ENCODE peak calls at places on chromosomes 5 and 9, in four cellular contexts. One of them, this sample, is unnamed. For H3K27me3, the result is how much of the 10 kb centered on the place peaks cover.

GRCh38 chr9:5651246-5651645 is 22.3 kb downstream of the RIC1 start:
- DNase-seq in CD4-positive, alpha-beta T cell: no peak
- DNase-seq in adrenal gland: no peak
- DNase-seq in ovary: no peak
- DNase-seq in this sample: no peak

GRCh38 chr9:13427587-13427986 is 148.1 kb upstream of the MPDZ start:
- DNase-seq in CD4-positive, alpha-beta T cell: no peak
- DNase-seq in adrenal gland: no peak
- DNase-seq in ovary: no peak
- DNase-seq in this sample: no peak

GRCh38 chr5:64210866-64211265 is 45.2 kb downstream of the RNF180 start:
- DNase-seq in ovary: no peak
- DNase-seq in CD4-positive, alpha-beta T cell: no peak
- DNase-seq in adrenal gland: peak
- DNase-seq in this sample: no peak

GRCh38 chr5:151219789-151220188 is 4.1 kb downstream of the CCDC69 start:
- DNase-seq in ovary: no peak
- DNase-seq in adrenal gland: no peak
- DNase-seq in CD4-positive, alpha-beta T cell: no peak
- DNase-seq in this sample: no peak

GRCh38 chr5:17186271-17186670 is 31.2 kb upstream of the BASP1 start:
- DNase-seq in ovary: no peak
- DNase-seq in adrenal gland: no peak
- DNase-seq in CD4-positive, alpha-beta T cell: no peak
- DNase-seq in this sample: no peak

GRCh38 chr9:71806916-71807315 is 38.6 kb upstream of the CEMIP2 start:
- DNase-seq in ovary: peak
- DNase-seq in CD4-positive, alpha-beta T cell: peak
- DNase-seq in adrenal gland: peak
- DNase-seq in this sample: peak

GRCh38 chr5:167802755-167803431 is 488.6 kb upstream of the WWC1 start:
- DNase-seq in CD4-positive, alpha-beta T cell: no peak
- DNase-seq in adrenal gland: no peak
- DNase-seq in ovary: no peak
- DNase-seq in this sample: peak

GRCh38 chr5:140134277-140134935 is 8.7 kb downstream of the IGIP start:
- DNase-seq in ovary: no peak
- DNase-seq in CD4-positive, alpha-beta T cell: no peak
- DNase-seq in adrenal gland: no peak
- DNase-seq in this sample: no peak

GRCh38 chr9:110777201-110777842 is 108.7 kb downstream of the MUSK start:
- DNase-seq in ovary: no peak
- DNase-seq in adrenal gland: no peak
- DNase-seq in CD4-positive, alpha-beta T cell: no peak
- DNase-seq in this sample: no peak

GRCh38 chr5:81850932-81851331 is 100.0 kb upstream of the SSBP2 start:
- DNase-seq in ovary: no peak
- DNase-seq in CD4-positive, alpha-beta T cell: no peak
- DNase-seq in adrenal gland: no peak
- DNase-seq in this sample: no peak

GRCh38 chr9:37727002-37727401 is 26.6 kb upstream of the TRMT10B start:
- DNase-seq in CD4-positive, alpha-beta T cell: no peak
- DNase-seq in adrenal gland: no peak
- DNase-seq in ovary: no peak
- DNase-seq in this sample: no peak

GRCh38 chr5:968953-969352 is 39.6 kb upstream of the NKD2 start:
- DNase-seq in ovary: no peak
- DNase-seq in CD4-positive, alpha-beta T cell: no peak
- DNase-seq in adrenal gland: no peak
- DNase-seq in this sample: no peak

GRCh38 chr5:40405230-40405629 is 274.5 kb upstream of the PTGER4 start:
- DNase-seq in CD4-positive, alpha-beta T cell: no peak
- DNase-seq in adrenal gland: no peak
- DNase-seq in ovary: no peak
- DNase-seq in this sample: no peak

GRCh38 chr5:40404613-40405012 is 275.1 kb upstream of the PTGER4 start:
- DNase-seq in ovary: no peak
- DNase-seq in adrenal gland: no peak
- DNase-seq in CD4-positive, alpha-beta T cell: no peak
- DNase-seq in this sample: no peak

GRCh38 chr5:40406426-40407211 is 273.1 kb upstream of the PTGER4 start:
- DNase-seq in adrenal gland: no peak
- DNase-seq in ovary: no peak
- DNase-seq in CD4-positive, alpha-beta T cell: peak
- DNase-seq in this sample: no peak

GRCh38 chr5:40409600-40409999 is 270.1 kb upstream of the PTGER4 start:
- DNase-seq in adrenal gland: no peak
- DNase-seq in ovary: no peak
- DNase-seq in CD4-positive, alpha-beta T cell: peak
- DNase-seq in this sample: no peak

DNA sequence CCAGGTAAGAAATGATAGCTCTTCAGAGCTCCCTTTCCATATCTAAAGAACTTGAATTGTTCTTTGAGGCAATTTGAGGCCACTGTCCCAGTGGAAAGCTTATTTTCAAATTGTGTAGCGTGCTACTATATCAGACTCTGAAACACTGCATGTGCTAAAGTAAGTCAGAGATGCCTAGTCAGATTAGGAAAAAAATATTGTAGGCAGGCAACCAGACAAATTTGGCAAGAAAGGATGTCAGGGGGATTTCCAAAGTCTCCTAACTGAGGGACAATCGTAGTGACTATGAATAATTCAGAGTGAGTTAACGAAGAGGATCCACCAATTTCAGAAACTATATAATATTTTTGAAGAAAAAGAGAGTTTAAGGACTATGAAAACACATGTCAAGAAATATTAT is 273.7 kb upstream of the PTGER4 start:
- DNase-seq in CD4-positive, alpha-beta T cell: no peak
- DNase-seq in adrenal gland: no peak
- DNase-seq in ovary: no peak
- DNase-seq in this sample: no peak
- H3K27me3 ChIP-seq in CD4-positive, alpha-beta T cell: under half
- H3K27me3 ChIP-seq in adrenal gland: under half
- H3K27me3 ChIP-seq in ovary: under half
- H3K27me3 ChIP-seq in this sample: under half

GRCh38 chr5:157610990-157611389 is 35.4 kb upstream of the ADAM19 start:
- DNase-seq in adrenal gland: peak
- DNase-seq in CD4-positive, alpha-beta T cell: no peak
- DNase-seq in ovary: no peak
- DNase-seq in this sample: no peak
- H3K27ac ChIP-seq in adrenal gland: no peak
- H3K27ac ChIP-seq in CD4-positive, alpha-beta T cell: no peak
- H3K27ac ChIP-seq in ovary: no peak
- H3K27ac ChIP-seq in this sample: no peak

DNA sequence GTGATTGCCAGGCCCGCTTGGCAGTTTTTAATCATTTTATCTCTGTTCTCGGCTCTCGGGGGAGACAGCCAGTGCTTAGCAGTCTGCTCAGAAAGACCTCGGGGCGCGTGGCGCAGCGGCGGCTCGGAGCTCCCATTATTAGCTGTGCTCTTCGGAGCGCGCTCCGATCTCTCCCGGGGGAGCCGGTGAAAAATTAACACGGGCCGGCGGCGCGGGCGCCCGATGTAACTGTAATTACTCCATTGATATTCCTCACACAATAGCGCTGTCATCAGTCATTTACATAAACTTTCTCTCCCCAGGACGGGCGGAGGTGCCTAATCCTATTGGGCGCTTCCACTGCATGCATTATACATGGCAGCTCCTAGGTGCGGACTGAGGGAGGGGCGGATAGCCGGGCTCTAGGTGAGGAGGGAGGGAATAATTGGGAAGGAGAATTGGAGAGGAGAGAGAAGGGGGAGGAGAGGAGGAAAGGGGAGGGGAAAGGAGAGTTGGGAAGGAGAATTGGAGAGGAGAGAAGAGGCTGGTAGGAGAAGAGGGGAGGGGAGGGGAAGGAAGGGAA is 24.9 kb downstream of the LMX1B start:
- DNase-seq in adrenal gland: no peak
- DNase-seq in ovary: no peak
- DNase-seq in CD4-positive, alpha-beta T cell: no peak
- DNase-seq in this sample: no peak
- H3K27me3 ChIP-seq in adrenal gland: under half
- H3K27me3 ChIP-seq in ovary: under half
- H3K27me3 ChIP-seq in CD4-positive, alpha-beta T cell: half or more
- H3K27me3 ChIP-seq in this sample: under half

GRCh38 chr5:75734913-75735789 is 17.9 kb upstream of the POC5 start:
- DNase-seq in CD4-positive, alpha-beta T cell: peak
- DNase-seq in ovary: no peak
- DNase-seq in adrenal gland: peak
- DNase-seq in this sample: no peak

GRCh38 chr5:75727931-75728330 is 10.7 kb upstream of the POC5 start:
- DNase-seq in ovary: no peak
- DNase-seq in CD4-positive, alpha-beta T cell: no peak
- DNase-seq in adrenal gland: no peak
- DNase-seq in this sample: no peak

GRCh38 chr5:75729321-75729720 is 12.1 kb upstream of the POC5 start:
- DNase-seq in ovary: no peak
- DNase-seq in CD4-positive, alpha-beta T cell: no peak
- DNase-seq in adrenal gland: peak
- DNase-seq in this sample: no peak

GRCh38 chr5:75736273-75736672 is 19.0 kb upstream of the POC5 start:
- DNase-seq in ovary: no peak
- DNase-seq in adrenal gland: no peak
- DNase-seq in CD4-positive, alpha-beta T cell: no peak
- DNase-seq in this sample: no peak

DNA sequence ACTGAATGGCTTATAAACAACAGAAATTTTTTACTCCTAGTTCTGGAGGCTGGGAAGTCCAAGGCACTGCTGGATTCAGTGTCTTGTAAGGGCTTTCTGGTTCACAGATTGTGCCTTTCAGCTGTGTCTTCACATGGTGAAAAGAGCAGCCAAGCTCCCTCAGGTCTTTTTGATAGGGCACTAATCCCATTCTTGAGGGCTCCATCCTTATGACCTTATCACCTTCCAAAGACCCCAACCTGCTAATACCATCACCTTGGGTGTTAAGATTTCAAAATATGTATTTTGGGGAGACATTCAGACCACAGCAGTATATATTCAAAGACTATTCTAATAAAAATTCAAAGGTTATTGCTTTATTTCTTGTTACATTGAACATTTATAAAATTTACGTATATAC is 16.5 kb upstream of the POC5 start:
- DNase-seq in adrenal gland: no peak
- DNase-seq in CD4-positive, alpha-beta T cell: no peak
- DNase-seq in ovary: no peak
- DNase-seq in this sample: no peak
- H3K27ac ChIP-seq in adrenal gland: no peak
- H3K27ac ChIP-seq in CD4-positive, alpha-beta T cell: no peak
- H3K27ac ChIP-seq in ovary: no peak
- H3K27ac ChIP-seq in this sample: no peak

GRCh38 chr5:93586948-93587918 is 4.2 kb downstream of the NR2F1 start:
- DNase-seq in ovary: no peak
- DNase-seq in adrenal gland: no peak
- DNase-seq in CD4-positive, alpha-beta T cell: no peak
- DNase-seq in this sample: no peak

GRCh38 chr5:93587919-93588585 is 5.0 kb downstream of the NR2F1 start:
- DNase-seq in ovary: no peak
- DNase-seq in adrenal gland: no peak
- DNase-seq in CD4-positive, alpha-beta T cell: no peak
- DNase-seq in this sample: no peak

GRCh38 chr5:93589812-93590215 is 6.8 kb downstream of the NR2F1 start:
- DNase-seq in adrenal gland: no peak
- DNase-seq in ovary: no peak
- DNase-seq in CD4-positive, alpha-beta T cell: no peak
- DNase-seq in this sample: no peak

GRCh38 chr5:93589348-93589662 is 6.3 kb downstream of the NR2F1 start:
- DNase-seq in CD4-positive, alpha-beta T cell: no peak
- DNase-seq in ovary: no peak
- DNase-seq in adrenal gland: no peak
- DNase-seq in this sample: no peak

DNA sequence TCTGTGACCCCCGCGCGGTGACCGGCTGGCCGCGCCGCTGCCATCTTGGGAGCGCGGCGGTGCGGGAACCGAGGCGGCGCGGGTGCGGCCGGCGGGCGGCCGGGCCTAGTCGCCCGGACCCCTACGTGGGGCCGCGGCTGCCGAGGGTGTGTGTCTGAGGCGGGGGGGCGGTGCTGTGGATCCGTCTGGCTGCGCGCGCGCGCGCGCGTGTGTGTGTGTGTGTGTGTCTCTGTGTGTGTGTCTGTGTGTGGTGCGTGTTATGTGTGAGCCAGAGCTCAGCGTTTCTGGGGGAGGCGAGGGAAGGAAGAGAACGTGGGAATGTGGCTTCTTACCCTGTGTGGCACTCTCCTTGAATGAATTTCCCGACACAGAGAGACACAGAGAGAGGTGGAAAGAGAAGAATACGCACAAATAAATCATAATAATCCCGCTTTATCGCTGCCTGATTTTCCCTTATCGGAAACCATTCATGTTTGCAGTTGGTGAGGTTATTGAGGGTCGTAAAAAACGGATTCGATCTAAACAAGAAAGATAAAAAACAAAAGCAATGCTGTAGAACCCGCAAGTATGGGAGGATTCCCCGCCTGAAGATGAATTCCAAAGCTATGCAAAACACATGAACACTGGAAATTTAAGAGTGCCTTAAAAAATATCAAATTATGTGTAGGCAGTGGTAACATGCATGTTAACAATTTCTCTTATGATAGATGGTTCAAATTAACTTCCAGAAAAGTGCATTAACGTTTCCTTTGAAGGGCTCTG is 5.7 kb downstream of the NR2F1 start:
- DNase-seq in ovary: no peak
- DNase-seq in adrenal gland: no peak
- DNase-seq in CD4-positive, alpha-beta T cell: no peak
- DNase-seq in this sample: no peak
- H3K27me3 ChIP-seq in ovary: under half
- H3K27me3 ChIP-seq in adrenal gland: under half
- H3K27me3 ChIP-seq in CD4-positive, alpha-beta T cell: half or more
- H3K27me3 ChIP-seq in this sample: under half

GRCh38 chr5:79563247-79563590 is 49.0 kb upstream of the TENT2 start:
- DNase-seq in CD4-positive, alpha-beta T cell: no peak
- DNase-seq in adrenal gland: no peak
- DNase-seq in ovary: no peak
- DNase-seq in this sample: no peak

GRCh38 chr5:79562351-79563246 is 48.7 kb upstream of the HOMER1 start:
- DNase-seq in ovary: no peak
- DNase-seq in CD4-positive, alpha-beta T cell: no peak
- DNase-seq in adrenal gland: no peak
- DNase-seq in this sample: peak

GRCh38 chr5:79561525-79561893 is 47.6 kb upstream of the HOMER1 start:
- DNase-seq in ovary: no peak
- DNase-seq in CD4-positive, alpha-beta T cell: no peak
- DNase-seq in adrenal gland: no peak
- DNase-seq in this sample: no peak

GRCh38 chr5:79567926-79568549 is 44.2 kb upstream of the TENT2 start:
- DNase-seq in ovary: no peak
- DNase-seq in adrenal gland: no peak
- DNase-seq in CD4-positive, alpha-beta T cell: no peak
- DNase-seq in this sample: no peak

GRCh38 chr5:79564798-79565279 is 47.4 kb upstream of the TENT2 start:
- DNase-seq in CD4-positive, alpha-beta T cell: no peak
- DNase-seq in adrenal gland: no peak
- DNase-seq in ovary: no peak
- DNase-seq in this sample: no peak
- H3K27ac ChIP-seq in CD4-positive, alpha-beta T cell: no peak
- H3K27ac ChIP-seq in adrenal gland: no peak
- H3K27ac ChIP-seq in ovary: no peak
- H3K27ac ChIP-seq in this sample: no peak

This sample was measured in SJSA1.